ENCODE peak calls at places on chromosomes 3 and 15, in four cellular contexts. M is astrocyte of the hippocampus, B is nephron progenitor cell, L is AG20443. O is an unnamed sample.

GRCh38 chr15:56491110-56491722 is 26.3 kb upstream of the MNS1 start:
- DNase-seq in L (peak; percentile 88), B (peak; percentile 68), M (peak; percentile 86), O (peak; percentile 77)

GRCh38 chr3:100710355-100711198 is 1.3 kb downstream of the TFG start:
- DNase-seq in L (peak; percentile 68), M (peak; percentile 62), B (peak; percentile 36), O (peak; percentile 69)

GRCh38 chr3:61627768-61628185 is 66.4 kb downstream of the PTPRG start:
- DNase-seq in L (peak; percentile 79), M (peak; percentile 58), B (no peak), O (no peak)

GRCh38 chr3:47113669-47114365 is 50.1 kb downstream of the SETD2 start:
- DNase-seq in M (peak; percentile 55), L (peak; percentile 22), B (no peak), O (peak; percentile 13)

GRCh38 chr3:139441656-139442055 is 34.7 kb downstream of the RBP2 start:
- DNase-seq in B (no peak), L (no peak), M (peak; percentile 8), O (no peak)

GRCh38 chr3:9944271-9944670 is 7.9 kb downstream of the PRRT3 start:
- DNase-seq in M (no peak), B (no peak), L (no peak), O (no peak)

GRCh38 chr3:47847256-47847655 is 44.3 kb downstream of the DHX30 start:
- DNase-seq in B (no peak), M (no peak), L (no peak), O (no peak)

GRCh38 chr3:119329551-119329950 is 35.4 kb downstream of the ARHGAP31 start:
- DNase-seq in B (no peak), M (no peak), L (no peak), O (no peak)

GRCh38 chr3:76383781-76384180 is 598.4 kb upstream of the ZNF717 start:
- DNase-seq in L (no peak), B (no peak), M (no peak), O (peak; percentile 1)

GRCh38 chr3:78659386-78659987 is 1108.3 kb downstream of the ROBO1 start:
- DNase-seq in L (peak; percentile 11), M (peak; percentile 56), B (peak; percentile 39), O (peak; percentile 54)

GRCh38 chr3:67018105-67018788 is 20.1 kb downstream of the KBTBD8 start:
- DNase-seq in B (no peak), M (no peak), L (no peak), O (no peak)

GRCh38 chr3:125116311-125117069 is 60.7 kb upstream of the HEG1 start:
- DNase-seq in M (peak; percentile 87), B (no peak), L (peak; percentile 69), O (no peak)